ENCODE peak calls at places on chromosomes 4 and X, in four cellular contexts. X, Z, I and W are unnamed samples. For H3K9me2, the result is how much of the 10 kb centered on the place peaks cover.

GRCh38 chr4:71251266-71251665 is 87.6 kb upstream of the SLC4A4 start:
- DNase-seq in X (no peak), I (peak), Z (no peak), W (no peak)

GRCh38 chr4:75849459-75849858 is 52.8 kb downstream of the PPEF2 start:
- DNase-seq in X (no peak), Z (peak), I (peak), W (no peak)

GRCh38 chrX:56978172-56978571 is 17.2 kb downstream of the SPIN3 start:
- DNase-seq in X (peak), Z (peak), I (peak), W (peak)

GRCh38 chr4:77617203-77617602 is 11.6 kb downstream of the CXCL13 start:
- DNase-seq in X (no peak), I (peak), Z (no peak), W (no peak)

GRCh38 chr4:3232871-3233271 is 16.1 kb upstream of the MSANTD1 start:
- DNase-seq in Z (no peak), X (no peak), I (no peak), W (no peak)

GRCh38 chr4:153221783-153222161 is 17.5 kb downstream of the TRIM2 start:
- DNase-seq in I (no peak), X (no peak), Z (no peak), W (no peak)

GRCh38 chr4:140152015-140152703 is 1.8 kb downstream of the MAML3 start:
- DNase-seq in X (peak), Z (peak), I (peak), W (peak)

GRCh38 chr4:58301384-58301783 is 1191.2 kb upstream of the IGFBP7 start:
- DNase-seq in X (peak), I (no peak), Z (peak), W (no peak)

GRCh38 chr4:6694177-6694901 is 661 bp downstream of the S100P start:
- DNase-seq in X (no peak), Z (no peak), I (no peak), W (no peak)

GRCh38 chrX:153488231-153488914 is 6.4 kb upstream of the BGN start:
- DNase-seq in X (peak), Z (no peak), I (peak), W (no peak)

GRCh38 chr4:10279261-10279660 is 162.7 kb upstream of the WDR1 start:
- DNase-seq in Z (no peak), I (no peak), X (peak), W (no peak)

GRCh38 chr4:17115546-17115945 is 217.1 kb upstream of the LDB2 start:
- DNase-seq in Z (peak), I (no peak), X (no peak), W (no peak)

GRCh38 chr4:143336828-143337599 is at the start of gene GAB1:
- DNase-seq in X (peak), Z (peak), I (peak), W (peak)

GRCh38 chr4:46329118-46329976 is 60.6 kb downstream of the GABRA2 start:
- DNase-seq in Z (peak), I (peak), X (peak), W (peak)

GRCh38 chr4:79232555-79232954 is 93.3 kb downstream of the NAA11 start:
- DNase-seq in I (no peak), X (no peak), Z (no peak), W (no peak)

GRCh38 chr4:87078987-87079469 is 141.4 kb downstream of the KLHL8 start:
- DNase-seq in I (peak), Z (no peak), X (no peak), W (no peak)

GRCh38 chrX:118824173-118824782 is 654 bp downstream of the ZCCHC12 start:
- DNase-seq in X (no peak), Z (peak), I (no peak), W (no peak)

DNA sequence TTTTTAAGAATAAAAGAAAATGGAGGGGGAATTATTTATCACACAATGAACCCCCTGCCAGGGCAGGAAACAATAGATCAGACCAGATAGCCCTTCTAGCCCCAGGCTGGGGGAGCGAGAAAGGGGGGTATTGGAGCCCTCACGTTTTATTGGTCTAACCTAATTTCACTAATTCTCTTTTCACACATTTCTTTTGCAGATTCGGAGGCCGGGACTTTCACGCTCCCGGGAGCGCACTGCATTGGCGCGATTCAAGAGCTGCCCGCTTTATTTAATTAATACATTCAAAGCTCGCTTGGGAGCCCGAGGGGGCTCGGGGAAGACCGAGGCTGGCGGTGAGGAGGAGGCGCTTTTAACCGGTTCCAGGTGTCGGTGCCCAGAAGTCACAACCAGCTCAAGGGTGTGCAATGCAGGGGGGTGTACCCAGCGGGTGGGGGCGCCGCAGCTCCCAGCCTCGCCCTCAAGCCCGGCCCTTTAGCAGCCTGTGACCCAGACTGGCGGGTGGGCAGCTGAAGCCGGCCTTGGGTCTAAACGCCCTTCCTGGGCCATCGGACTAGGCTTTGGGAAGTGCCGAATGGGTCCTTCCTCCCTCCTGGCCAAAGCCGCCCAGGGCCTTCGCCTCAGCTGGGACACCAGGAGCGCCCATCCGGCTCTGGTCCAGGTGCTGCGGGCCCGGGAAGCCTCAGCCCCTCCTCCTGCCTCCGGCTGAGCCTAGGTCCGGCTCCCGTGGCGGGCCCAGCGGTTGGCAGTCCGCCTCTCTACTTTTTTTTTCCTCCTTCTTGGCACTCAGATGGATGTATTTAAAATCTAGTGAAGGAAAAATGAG is 5.3 kb downstream of the NEUROG2 start:
- DNase-seq in X (no peak), Z (peak), I (no peak), W (no peak)
- TF ChIP-seq EZH2 in X (peak), Z (peak), I (peak), W (no peak)

GRCh38 chrX:154732421-154733071 is 18.3 kb downstream of the GAB3 start:
- DNase-seq in I (peak), Z (no peak), X (no peak), W (no peak)

GRCh38 chrX:154731881-154732280 is 19.0 kb downstream of the GAB3 start:
- DNase-seq in I (peak), X (no peak), Z (no peak), W (no peak)

GRCh38 chrX:154729439-154729838 is 21.4 kb downstream of the GAB3 start:
- DNase-seq in Z (no peak), I (peak), X (no peak), W (no peak)

GRCh38 chrX:154730271-154730883 is 20.5 kb downstream of the GAB3 start:
- DNase-seq in X (no peak), Z (no peak), I (peak), W (no peak)

DNA sequence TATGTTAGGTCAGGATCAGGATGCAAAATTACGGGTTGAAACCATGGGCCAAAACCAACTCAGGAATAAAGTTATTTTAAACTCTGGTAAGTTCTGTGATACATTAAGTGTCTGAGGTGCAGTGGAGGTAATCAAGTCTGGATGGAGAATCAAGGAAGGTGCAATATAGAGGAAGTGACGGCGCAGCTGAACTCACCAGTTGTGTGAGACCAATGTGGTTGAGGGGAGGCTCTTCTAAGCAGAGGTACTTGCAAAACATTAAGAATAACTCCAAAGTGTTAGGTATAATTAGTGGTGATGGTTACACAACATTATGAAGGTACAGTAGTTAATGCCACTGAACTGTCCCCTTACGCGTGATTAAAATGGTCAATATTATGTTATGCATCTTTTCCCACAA is 19.7 kb downstream of the GAB3 start:
- DNase-seq in Z (no peak), X (no peak), I (no peak), W (no peak)
- H3K9me2 ChIP-seq in Z (under half), X (under half), I (under half), W (under half)

DNA sequence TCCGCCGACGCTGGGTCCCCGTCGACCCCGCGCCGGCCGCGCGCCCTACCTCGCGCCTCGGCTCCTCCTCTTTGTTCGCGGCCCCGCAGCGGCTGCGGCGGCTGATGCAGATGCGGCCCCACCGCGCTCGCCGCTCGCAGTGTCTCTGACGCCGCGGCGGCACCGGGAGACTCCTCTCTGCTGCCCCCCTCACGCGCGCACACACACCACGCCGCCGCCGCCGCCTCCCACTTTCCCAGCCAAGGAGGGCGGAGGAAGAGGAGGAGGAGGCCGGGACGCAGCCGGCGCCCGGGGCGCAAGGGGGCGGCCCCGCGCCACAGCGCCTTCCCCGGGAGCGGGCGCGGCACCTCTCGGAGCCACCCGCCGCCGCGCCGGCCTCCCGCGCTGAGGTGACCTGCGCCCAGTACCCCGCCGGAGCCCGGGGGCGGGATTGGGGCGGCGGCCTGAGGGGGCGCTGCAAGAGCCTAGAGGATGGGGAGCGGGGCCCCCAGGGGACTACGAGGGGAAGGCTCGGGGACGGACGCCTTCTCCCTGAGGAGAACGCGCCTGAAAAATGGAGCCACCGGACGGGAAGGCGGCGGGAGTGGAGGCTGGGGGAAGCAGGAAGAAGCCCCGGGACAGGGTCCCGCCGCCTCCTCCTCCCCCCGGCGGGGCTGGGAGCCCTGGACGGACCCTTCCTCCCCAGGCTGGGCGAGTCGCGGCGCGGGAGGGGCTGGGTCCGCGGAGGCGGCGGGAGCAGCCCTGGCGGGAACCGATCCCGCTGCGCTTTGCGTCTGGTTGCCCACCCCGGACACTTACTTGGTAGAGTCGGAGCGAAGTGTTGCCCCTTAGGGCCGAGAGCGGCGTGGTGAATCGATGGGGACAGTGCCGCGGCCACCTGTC is at the start of gene SH3RF1:
- DNase-seq in Z (peak), I (peak), X (peak), W (peak)
- TF ChIP-seq EZH2 in Z (no peak), I (no peak), X (no peak), W (no peak)

GRCh38 chr4:55340246-55340645 is 5.8 kb upstream of the SRD5A3 start:
- DNase-seq in Z (no peak), I (no peak), X (no peak), W (no peak)

GRCh38 chr4:55337944-55338343 is 8.1 kb upstream of the SRD5A3 start:
- DNase-seq in X (no peak), I (no peak), Z (no peak), W (no peak)

GRCh38 chr4:55336138-55337034 is 9.7 kb upstream of the SRD5A3 start:
- DNase-seq in Z (no peak), I (no peak), X (no peak), W (no peak)
- H3K9me2 ChIP-seq in Z (under half), I (under half), X (under half), W (under half)